ENCODE peak calls at places on chromosomes 13 and 19, in nine cellular contexts. L is psoas muscle, G is AG09319, E is GM13977, U is neural progenitor cell, S is GM12865, P is choroid plexus epithelial cell, K is Panc1, C is LNCaP clone FGC. H is an unnamed sample.

GRCh38 chr13:33870046-33870668 is 52.2 kb downstream of the RFC3 start:
- DNase-seq in L (no peak), G (no peak), E (no peak), U (no peak), S (no peak), P (no peak), K (no peak), C (peak; percentile 51), H (no peak)

GRCh38 chr13:71867101-71867814 is at the start of gene DACH1:
- DNase-seq in L (peak; percentile 13), G (peak; percentile 3), E (peak; percentile 55), U (peak; percentile 86), S (peak; percentile 48), P (peak; percentile 62), K (no peak), C (no peak), H (peak; percentile 66)

GRCh38 chr13:29684441-29684840 is 89.0 kb upstream of the SLC7A1 start:
- DNase-seq in L (no peak), G (no peak), E (no peak), U (no peak), S (no peak), P (no peak), K (no peak), C (no peak), H (no peak)

GRCh38 chr19:40594657-40595077 is 6.5 kb upstream of the LTBP4 start:
- DNase-seq in L (no peak), G (no peak), E (no peak), U (no peak), S (no peak), P (peak; percentile 39), K (no peak), C (no peak), H (no peak)

GRCh38 chr19:55434356-55434755 is 8.7 kb downstream of the SHISA7 start:
- DNase-seq in L (no peak), G (no peak), E (no peak), U (no peak), S (no peak), P (no peak), K (no peak), C (no peak), H (no peak)

GRCh38 chr13:48851707-48852106 is 124.0 kb upstream of the FNDC3A start:
- DNase-seq in L (no peak), G (no peak), E (no peak), U (no peak), S (no peak), P (no peak), K (no peak), C (no peak), H (no peak)

GRCh38 chr19:19464339-19465098 is 50.8 kb downstream of the TSSK6 start:
- DNase-seq in L (no peak), G (no peak), E (no peak), U (peak; percentile 83), S (no peak), P (peak; percentile 85), K (no peak), C (peak; percentile 83), H (no peak)

GRCh38 chr19:1663854-1664253 is 11.4 kb upstream of the TCF3 start:
- DNase-seq in L (no peak), G (no peak), E (peak; percentile 69), U (no peak), S (peak; percentile 72), P (no peak), K (no peak), C (no peak), H (no peak)

GRCh38 chr13:113539822-113540221 is 44.7 kb upstream of the TFDP1 start:
- DNase-seq in L (no peak), G (no peak), E (no peak), U (no peak), S (no peak), P (no peak), K (no peak), C (no peak), H (no peak)

GRCh38 chr19:52533901-52534300 is 6.4 kb downstream of the ZNF808 start:
- DNase-seq in L (peak; percentile 42), G (no peak), E (no peak), U (no peak), S (no peak), P (no peak), K (no peak), C (no peak), H (no peak)

GRCh38 chr19:53908106-53908932 is 759 bp upstream of the CACNG7 start:
- DNase-seq in L (peak; percentile 40), G (no peak), E (peak; percentile 84), U (peak; percentile 88), S (no peak), P (peak; percentile 47), K (no peak), C (no peak), H (peak; percentile 51)

GRCh38 chr19:747432-748273 is 3.3 kb upstream of the MISP start:
- DNase-seq in L (no peak), G (no peak), E (no peak), U (no peak), S (no peak), P (no peak), K (no peak), C (no peak), H (no peak)

GRCh38 chr19:47075179-47075811 is 26.9 kb upstream of the TMEM160 start:
- DNase-seq in L (no peak), G (no peak), E (no peak), U (no peak), S (no peak), P (no peak), K (no peak), C (no peak), H (no peak)

GRCh38 chr19:2235026-2235395 is 1.1 kb downstream of the PLEKHJ1 start:
- DNase-seq in L (no peak), G (no peak), E (no peak), U (no peak), S (no peak), P (no peak), K (no peak), C (no peak), H (no peak)

GRCh38 chr13:44271031-44271433 is 102.6 kb upstream of the SERP2 start:
- DNase-seq in L (no peak), G (no peak), E (no peak), U (no peak), S (no peak), P (peak; percentile 73), K (no peak), C (no peak), H (no peak)

DNA sequence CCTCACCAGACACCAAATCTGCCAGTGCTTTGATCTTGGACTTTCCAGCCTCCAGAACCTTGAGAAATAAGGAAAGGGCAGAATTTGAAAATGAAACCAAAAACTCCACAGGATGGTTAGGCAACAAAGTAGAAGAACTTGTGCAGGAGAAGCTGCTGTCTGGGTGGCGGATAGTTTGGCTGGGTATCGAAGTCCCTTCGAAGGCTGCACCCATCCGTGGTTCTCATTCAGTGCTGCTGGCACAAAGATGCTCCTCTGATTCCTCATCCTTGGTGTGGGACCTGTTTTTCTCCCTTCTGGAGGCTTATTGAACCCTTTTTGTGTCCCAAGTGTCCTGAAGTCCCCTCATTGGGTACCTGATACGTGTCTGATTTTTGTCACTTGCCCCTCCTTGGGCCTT is 130.9 kb downstream of the KDM4B start:
- DNase-seq in L (no peak), G (no peak), E (no peak), U (no peak), S (no peak), P (peak; percentile 13), K (no peak), C (no peak), H (no peak)
- TF ChIP-seq CTCF in L (no peak), G (no peak), E (no peak), U (no peak), S (no peak), P (no peak), K (no peak), C (no peak), H (no peak)

DNA sequence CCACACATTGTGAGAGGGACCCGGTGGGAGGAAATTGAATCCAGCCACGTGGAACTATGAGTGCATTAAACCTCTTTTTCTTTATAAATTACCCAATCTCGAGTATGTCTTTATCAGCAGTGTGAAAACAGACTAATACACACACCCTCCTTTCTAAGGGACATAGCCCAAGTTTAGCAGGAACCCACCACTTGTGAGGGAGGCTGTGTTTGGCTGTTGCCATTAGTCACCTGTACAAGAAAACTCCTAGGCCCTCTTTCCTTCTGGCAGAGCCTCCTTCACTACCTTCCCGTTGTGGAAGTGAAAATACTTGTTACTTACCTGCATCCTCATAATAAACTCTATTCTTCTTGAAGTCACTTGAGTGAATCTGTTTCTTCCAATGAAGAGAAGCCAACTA is 76.3 kb upstream of the FARP1 start:
- DNase-seq in L (no peak), G (no peak), E (no peak), U (no peak), S (no peak), P (no peak), K (no peak), C (no peak), H (no peak)
- TF ChIP-seq CTCF in L (no peak), G (no peak), E (no peak), U (no peak), S (no peak), P (no peak), K (no peak), C (no peak), H (no peak)

DNA sequence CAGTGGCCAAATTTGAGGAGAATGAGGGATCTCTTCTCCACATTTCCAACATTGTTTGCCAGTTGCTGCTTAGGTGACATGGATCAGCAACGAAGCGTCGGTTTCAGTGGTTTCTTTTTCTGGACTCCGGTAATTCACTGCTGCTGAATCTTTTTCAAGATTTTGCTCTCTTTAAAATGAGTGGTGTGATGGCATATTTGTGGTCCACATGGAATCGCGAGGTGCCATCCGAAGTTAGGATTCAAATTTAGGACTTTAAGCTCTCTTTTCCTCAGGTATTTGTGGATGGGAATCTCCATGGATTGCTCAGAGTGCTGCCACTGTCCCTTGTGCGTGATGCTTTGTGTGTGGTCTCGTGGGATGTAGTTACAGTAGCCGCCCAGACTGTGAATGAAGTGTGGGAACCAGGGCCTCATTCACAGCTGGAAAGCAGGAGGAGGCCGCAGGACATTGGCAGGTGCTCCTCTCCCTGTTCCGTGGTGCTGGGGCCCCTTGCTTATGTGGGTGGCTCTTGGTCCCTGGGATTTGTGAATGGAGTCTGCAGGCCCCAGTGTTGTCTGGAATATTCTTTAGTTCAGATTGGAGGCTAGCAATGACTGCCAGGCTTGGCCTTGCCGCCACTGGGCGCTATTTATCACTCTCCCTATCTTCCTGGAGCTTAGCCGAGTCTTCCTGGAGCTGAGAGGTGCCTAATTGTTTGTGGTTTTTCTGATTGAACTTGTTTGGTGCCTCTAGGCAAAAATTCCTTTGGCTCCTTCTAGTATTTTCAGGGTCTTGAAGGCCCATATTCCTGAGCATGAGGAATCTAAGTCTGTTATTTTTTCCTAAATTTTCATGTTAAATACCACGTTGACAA is 1.5 kb downstream of the ILF3 start:
- DNase-seq in L (no peak), G (no peak), E (no peak), U (peak; percentile 52), S (no peak), P (peak; percentile 50), K (no peak), C (no peak), H (no peak)
- TF ChIP-seq CTCF in L (peak; percentile 5), G (no peak), E (no peak), U (no peak), S (no peak), P (peak; percentile 29), K (no peak), C (peak; percentile 29), H (no peak)

DNA sequence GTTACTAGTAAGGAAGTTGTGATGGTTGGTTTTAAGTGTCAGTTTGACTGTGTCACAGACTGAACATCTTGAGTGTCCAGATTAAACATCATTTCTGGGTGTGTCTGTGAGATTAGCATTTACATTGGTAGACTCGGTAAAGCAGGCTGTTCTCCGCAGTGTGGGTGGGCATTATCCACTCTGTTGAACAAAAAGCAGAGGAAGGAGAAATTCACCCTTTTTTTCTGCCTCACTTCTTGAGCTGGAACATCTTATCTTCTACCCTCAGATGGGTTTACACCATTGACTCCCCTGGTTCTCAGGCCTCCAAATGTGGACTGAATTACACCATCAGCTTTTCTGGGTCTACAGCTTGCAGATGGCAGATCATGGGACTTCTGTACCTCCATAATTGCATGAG is 63.7 kb upstream of the ZDHHC20 start:
- DNase-seq in L (no peak), G (no peak), E (no peak), U (no peak), S (no peak), P (no peak), K (no peak), C (no peak), H (no peak)
- TF ChIP-seq CTCF in L (no peak), G (no peak), E (no peak), U (no peak), S (no peak), P (no peak), K (no peak), C (no peak), H (no peak)